ENCODE peak calls at places on chromosomes 3 and 15, in six cellular contexts. E is Calu3, Y is right lobe of liver, B is adrenal gland, F is heart left ventricle, S is heart right ventricle. N is an unnamed sample.

GRCh38 chr15:80667895-80668430 is 27.1 kb upstream of the ABHD17C start:
- DNase-seq in E (no peak), Y (no peak), B (no peak), F (no peak), S (no peak), N (no peak)

GRCh38 chr3:58202917-58203360 is 7.8 kb downstream of the DNASE1L3 start:
- DNase-seq in E (no peak), Y (no peak), B (no peak), F (no peak), S (no peak), N (no peak)

GRCh38 chr3:108838411-108838810 is 15.8 kb downstream of the TRAT1 start:
- DNase-seq in E (no peak), Y (no peak), B (no peak), F (no peak), S (no peak), N (no peak)

GRCh38 chr3:73056365-73057150 is 4.9 kb upstream of the EBLN2 start:
- DNase-seq in E (no peak), Y (no peak), B (no peak), F (no peak), S (no peak), N (no peak)

GRCh38 chr3:15159501-15160136 is 46.4 kb upstream of the CAPN7 start:
- DNase-seq in E (no peak), Y (no peak), B (no peak), F (no peak), S (no peak), N (no peak)

GRCh38 chr3:126858887-126859286 is 124.0 kb upstream of the PLXNA1 start:
- DNase-seq in E (no peak), Y (no peak), B (peak), F (no peak), S (no peak), N (no peak)

GRCh38 chr3:145857956-145858355 is 303.0 kb downstream of the PLOD2 start:
- DNase-seq in E (peak), Y (no peak), B (no peak), F (no peak), S (no peak), N (no peak)

GRCh38 chr3:173009410-173009809 is 131.6 kb downstream of the SPATA16 start:
- DNase-seq in E (no peak), Y (no peak), B (no peak), F (no peak), S (no peak), N (no peak)

GRCh38 chr15:57950381-57950946 is 115.0 kb downstream of the ALDH1A2 start:
- DNase-seq in E (peak), Y (no peak), B (no peak), F (no peak), S (no peak), N (no peak)

GRCh38 chr15:91224750-91225380 is 124.8 kb downstream of the SV2B start:
- DNase-seq in E (peak), Y (no peak), B (no peak), F (no peak), S (no peak), N (peak)

GRCh38 chr3:30332196-30333021 is 274.0 kb upstream of the TGFBR2 start:
- DNase-seq in E (no peak), Y (no peak), B (no peak), F (no peak), S (no peak), N (no peak)

GRCh38 chr3:127074900-127075360 is 92.0 kb downstream of the PLXNA1 start:
- DNase-seq in E (peak), Y (no peak), B (peak), F (no peak), S (no peak), N (no peak)

GRCh38 chr3:189937302-189938255 is 183.1 kb downstream of the P3H2 start:
- DNase-seq in E (peak), Y (no peak), B (no peak), F (no peak), S (no peak), N (no peak)

GRCh38 chr3:193598202-193598601 is 5.2 kb downstream of the OPA1 start:
- DNase-seq in E (no peak), Y (no peak), B (no peak), F (no peak), S (no peak), N (no peak)

GRCh38 chr15:85454403-85454802 is 74.0 kb downstream of the AKAP13 start:
- DNase-seq in E (peak), Y (no peak), B (no peak), F (no peak), S (no peak), N (no peak)
- TF ChIP-seq CTCF in E (no peak), Y (no peak), B (no peak), F (no peak), S (no peak), N (no peak)

GRCh38 chr3:115947325-115947724 is 324.0 kb downstream of the GAP43 start:
- DNase-seq in E (no peak), Y (no peak), B (no peak), F (no peak), S (no peak), N (no peak)
- TF ChIP-seq CTCF in E (no peak), Y (no peak), B (no peak), F (no peak), S (no peak), N (no peak)

GRCh38 chr3:125398952-125399351 is 23.8 kb upstream of the ZNF148 start:
- DNase-seq in E (peak), Y (no peak), B (no peak), F (no peak), S (no peak), N (no peak)
- TF ChIP-seq CTCF in E (no peak), Y (no peak), B (no peak), F (no peak), S (no peak), N (no peak)

GRCh38 chr3:107106907-107107306 is 270.3 kb upstream of the CCDC54 start:
- DNase-seq in E (no peak), Y (no peak), B (no peak), F (no peak), S (no peak), N (no peak)

GRCh38 chr3:107100573-107100972 is 276.7 kb upstream of the CCDC54 start:
- DNase-seq in E (no peak), Y (no peak), B (no peak), F (no peak), S (no peak), N (no peak)

GRCh38 chr3:107106316-107106715 is 270.9 kb upstream of the CCDC54 start:
- DNase-seq in E (no peak), Y (no peak), B (no peak), F (no peak), S (no peak), N (no peak)

DNA sequence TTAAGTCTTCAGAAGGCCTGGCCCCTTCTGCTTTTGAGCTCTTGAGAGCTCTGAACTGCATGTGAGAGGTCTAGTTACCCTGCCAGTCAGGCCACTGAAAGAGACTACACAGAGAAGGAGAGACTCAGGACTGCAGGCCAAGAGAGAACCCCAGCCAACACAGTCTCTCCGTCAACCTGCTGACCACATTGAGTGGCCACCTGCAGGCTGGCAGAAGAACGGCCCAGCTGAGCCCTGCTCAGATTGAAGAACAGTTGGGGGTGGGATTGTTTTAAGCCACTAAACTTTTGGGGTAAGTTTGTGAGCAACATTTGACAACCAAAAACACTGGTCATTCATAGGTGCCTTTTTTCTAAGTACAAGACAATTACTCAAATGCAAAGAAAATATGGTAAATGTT is 273.5 kb upstream of the CCDC54 start:
- DNase-seq in E (peak), Y (no peak), B (no peak), F (no peak), S (no peak), N (no peak)
- TF ChIP-seq CTCF in E (no peak), Y (no peak), B (no peak), F (no peak), S (no peak), N (no peak)

GRCh38 chr3:100463646-100464155 is 28.7 kb upstream of the TMEM45A start:
- DNase-seq in E (no peak), Y (no peak), B (no peak), F (no peak), S (no peak), N (no peak)

GRCh38 chr3:100465871-100466777 is 26.3 kb upstream of the TMEM45A start:
- DNase-seq in E (no peak), Y (no peak), B (no peak), F (no peak), S (no peak), N (no peak)

GRCh38 chr3:100467133-100467532 is 25.3 kb upstream of the TMEM45A start:
- DNase-seq in E (no peak), Y (no peak), B (no peak), F (no peak), S (no peak), N (no peak)

GRCh38 chr3:100458814-100459213 is 33.6 kb upstream of the TMEM45A start:
- DNase-seq in E (no peak), Y (no peak), B (no peak), F (no peak), S (no peak), N (no peak)

GRCh38 chr3:100463002-100463401 is 29.4 kb upstream of the TMEM45A start:
- DNase-seq in E (peak), Y (no peak), B (peak), F (peak), S (no peak), N (peak)
- TF ChIP-seq CTCF in E (peak), Y (peak), B (peak), F (peak), S (peak), N (peak)

GRCh38 chr15:43376017-43376705 is 5.3 kb downstream of the TUBGCP4 start:
- DNase-seq in E (peak), Y (no peak), B (no peak), F (no peak), S (no peak), N (peak)

GRCh38 chr15:43370310-43370974 is 401 bp downstream of the ZSCAN29 start:
- DNase-seq in E (no peak), Y (peak), B (peak), F (peak), S (peak), N (peak)

DNA sequence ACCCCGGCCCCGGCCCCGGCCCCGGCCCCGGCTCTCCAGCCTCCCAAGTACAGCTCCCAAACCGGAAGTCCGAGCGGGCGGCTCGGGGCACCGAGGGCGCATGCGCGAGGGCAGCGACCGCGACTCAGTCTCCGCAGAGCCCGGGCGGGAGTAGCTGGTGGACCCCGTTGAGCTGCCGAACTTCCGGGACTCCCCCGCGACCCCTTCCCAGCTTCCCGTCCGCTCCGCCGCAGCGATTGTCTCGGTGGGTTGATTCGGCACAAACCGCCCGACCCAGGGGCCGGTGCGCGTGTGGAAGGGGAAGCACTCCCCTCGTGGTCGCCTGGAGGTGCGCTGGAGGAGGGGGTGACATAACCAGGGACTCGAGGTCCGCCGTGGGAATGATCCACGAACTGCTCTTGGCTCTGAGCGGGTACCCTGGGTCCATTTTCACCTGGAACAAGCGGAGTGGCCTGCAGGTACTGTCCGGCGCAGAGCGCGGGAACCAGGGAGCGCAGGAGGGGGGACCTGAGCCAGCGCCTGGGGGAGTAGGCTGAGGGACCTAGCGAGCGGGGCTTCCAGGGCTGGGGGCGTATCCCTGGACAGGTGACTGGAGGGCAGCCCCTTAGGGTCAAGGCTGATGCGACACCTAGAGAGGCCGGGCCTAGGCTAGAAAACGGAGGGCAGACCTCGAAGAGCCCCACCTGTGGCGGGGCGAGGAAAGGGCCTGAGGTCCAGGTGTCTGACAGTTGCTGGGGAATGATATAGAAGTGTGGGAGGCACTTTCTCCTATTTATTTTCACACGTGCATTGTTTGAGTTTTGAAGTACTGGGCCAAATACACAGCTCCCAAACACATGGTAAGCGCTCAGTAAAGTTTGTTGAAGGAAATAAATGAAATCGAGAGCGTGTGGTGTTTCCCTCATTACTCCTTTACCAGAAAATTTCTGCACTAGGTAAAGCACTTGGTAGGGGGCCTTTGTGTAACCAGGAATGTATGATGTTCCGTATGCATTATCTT is at the start of the genes TUBGCP4 and ZSCAN29:
- DNase-seq in E (peak), Y (peak), B (peak), F (peak), S (peak), N (peak)
- TF ChIP-seq CTCF in E (no peak), Y (peak), B (no peak), F (no peak), S (no peak), N (peak)

GRCh38 chr3:74353039-74353438 is 261.4 kb downstream of the CNTN3 start:
- DNase-seq in E (no peak), Y (no peak), B (no peak), F (no peak), S (no peak), N (peak)
- TF ChIP-seq CTCF in E (no peak), Y (no peak), B (no peak), F (no peak), S (no peak), N (peak)

DNA sequence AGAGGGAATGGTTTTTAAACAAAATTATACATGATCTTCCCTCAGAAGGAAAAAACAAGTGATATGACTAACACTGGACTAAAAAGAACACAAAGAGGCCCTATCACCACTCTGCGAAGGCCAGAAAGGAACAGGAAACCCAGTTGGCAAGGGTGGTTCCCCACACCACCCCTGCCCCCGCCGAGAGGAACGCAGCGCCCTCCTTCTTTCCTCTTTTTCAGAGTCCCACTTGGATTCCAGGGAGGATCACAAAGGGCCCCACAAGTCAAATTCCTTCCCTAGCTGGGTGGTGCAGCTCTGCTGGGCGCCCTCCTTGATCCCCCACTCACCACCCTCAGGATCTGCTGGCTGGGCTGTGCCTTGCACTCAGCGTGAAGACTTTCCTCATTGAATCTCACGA is 29.8 kb downstream of the PLA1A start:
- DNase-seq in E (no peak), Y (peak), B (no peak), F (peak), S (no peak), N (no peak)
- TF ChIP-seq CTCF in E (no peak), Y (no peak), B (no peak), F (no peak), S (no peak), N (no peak)

GRCh38 chr3:123655400-123655799 is 70.5 kb upstream of the HACD2 start:
- DNase-seq in E (no peak), Y (no peak), B (no peak), F (no peak), S (no peak), N (no peak)

GRCh38 chr3:123656241-123656640 is 71.4 kb upstream of the HACD2 start:
- DNase-seq in E (no peak), Y (no peak), B (no peak), F (no peak), S (no peak), N (no peak)

GRCh38 chr3:123657111-123657510 is 72.3 kb upstream of the HACD2 start:
- DNase-seq in E (no peak), Y (no peak), B (no peak), F (no peak), S (no peak), N (no peak)

GRCh38 chr3:123657578-123657977 is 72.7 kb upstream of the HACD2 start:
- DNase-seq in E (no peak), Y (no peak), B (no peak), F (no peak), S (no peak), N (no peak)

DNA sequence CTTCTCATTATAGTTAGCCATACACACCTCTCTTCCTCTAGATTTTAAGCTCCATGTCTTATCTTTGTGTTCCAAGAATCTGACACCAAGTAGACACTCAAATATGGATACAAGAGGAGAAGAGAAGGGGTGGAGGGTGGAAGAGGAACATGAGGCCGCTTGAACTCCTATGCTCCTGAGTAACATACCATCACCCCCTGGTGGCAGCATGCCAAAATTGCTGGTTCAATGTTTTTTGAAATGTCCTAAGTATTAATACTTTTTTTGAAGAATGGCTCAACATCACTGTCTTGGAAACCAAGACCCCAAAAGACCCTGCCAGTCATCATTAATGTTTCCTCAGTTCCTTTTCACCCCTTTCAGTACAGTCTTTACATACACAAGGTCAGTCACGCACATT is 71.8 kb upstream of the HACD2 start:
- DNase-seq in E (peak), Y (no peak), B (no peak), F (no peak), S (no peak), N (no peak)
- TF ChIP-seq CTCF in E (no peak), Y (no peak), B (no peak), F (no peak), S (no peak), N (peak)

DNA sequence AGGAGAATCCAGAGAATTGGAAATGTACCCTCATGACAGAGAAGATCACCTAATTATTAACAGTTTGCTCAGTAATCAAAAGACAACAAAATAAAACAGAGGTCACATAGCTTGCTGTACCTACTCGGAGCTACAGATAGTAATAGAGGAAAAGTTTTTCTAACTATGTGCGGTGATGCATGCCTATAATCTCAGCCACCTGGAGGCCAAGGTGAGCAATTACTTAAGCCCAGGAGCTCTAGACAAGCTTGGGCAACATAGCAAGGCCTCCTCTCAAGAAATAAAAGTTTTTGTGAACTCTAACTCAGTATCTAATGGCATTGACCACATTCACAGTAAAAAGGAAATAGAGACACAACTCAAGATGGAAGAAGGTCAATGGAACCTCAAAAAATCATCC is 243.6 kb downstream of the ATP8B4 start:
- DNase-seq in E (peak), Y (no peak), B (no peak), F (no peak), S (no peak), N (no peak)
- TF ChIP-seq CTCF in E (no peak), Y (no peak), B (no peak), F (no peak), S (no peak), N (peak)

N was measured in endothelial cell.